ENCODE peak calls at places on chromosomes 3 and 15, in four cellular contexts. One of them, this sample, is unnamed.

GRCh38 chr15:29765898-29766537 is 56.2 kb downstream of the TJP1 start:
- DNase-seq in SJSA1: no peak
- DNase-seq in GM12865: no peak
- DNase-seq in endothelial cell: no peak
- DNase-seq in this sample: no peak

GRCh38 chr3:40843851-40844548 is 319.2 kb downstream of the ZNF621 start:
- DNase-seq in endothelial cell: no peak
- DNase-seq in SJSA1: peak
- DNase-seq in GM12865: no peak
- DNase-seq in this sample: peak

GRCh38 chr15:56001476-56002078 is 8.2 kb upstream of the NEDD4 start:
- DNase-seq in GM12865: no peak
- DNase-seq in SJSA1: no peak
- DNase-seq in endothelial cell: no peak
- DNase-seq in this sample: no peak

GRCh38 chr3:128424508-128425069 is 42.1 kb downstream of the DNAJB8 start:
- DNase-seq in GM12865: no peak
- DNase-seq in endothelial cell: no peak
- DNase-seq in SJSA1: no peak
- DNase-seq in this sample: no peak

GRCh38 chr15:72856549-72857040 is 73.0 kb upstream of the ADPGK start:
- DNase-seq in SJSA1: peak
- DNase-seq in endothelial cell: no peak
- DNase-seq in GM12865: no peak
- DNase-seq in this sample: no peak

GRCh38 chr15:29071193-29071906 is 185.6 kb downstream of the APBA2 start:
- DNase-seq in endothelial cell: no peak
- DNase-seq in GM12865: no peak
- DNase-seq in SJSA1: no peak
- DNase-seq in this sample: no peak

GRCh38 chr15:71821547-71822129 is 11.3 kb downstream of the NR2E3 start:
- DNase-seq in GM12865: no peak
- DNase-seq in endothelial cell: no peak
- DNase-seq in SJSA1: no peak
- DNase-seq in this sample: no peak

GRCh38 chr3:184582998-184583344 is 21.4 kb downstream of the EPHB3 start:
- DNase-seq in GM12865: no peak
- DNase-seq in endothelial cell: no peak
- DNase-seq in SJSA1: no peak
- DNase-seq in this sample: peak

GRCh38 chr3:45551214-45552010 is 43.1 kb upstream of the LIMD1 start:
- DNase-seq in GM12865: no peak
- DNase-seq in SJSA1: peak
- DNase-seq in endothelial cell: no peak
- DNase-seq in this sample: no peak

GRCh38 chr3:187044206-187044605 is 95.1 kb downstream of the RPL39L start:
- DNase-seq in endothelial cell: no peak
- DNase-seq in GM12865: peak
- DNase-seq in SJSA1: no peak
- DNase-seq in this sample: no peak

GRCh38 chr15:73936181-73936580 is 9.9 kb downstream of the LOXL1 start:
- DNase-seq in endothelial cell: no peak
- DNase-seq in GM12865: no peak
- DNase-seq in SJSA1: no peak
- DNase-seq in this sample: no peak

GRCh38 chr3:171284308-171285075 is 175.7 kb downstream of the TNIK start:
- DNase-seq in SJSA1: peak
- DNase-seq in GM12865: peak
- DNase-seq in endothelial cell: no peak
- DNase-seq in this sample: no peak

GRCh38 chr3:59749291-59749690 is 699.5 kb upstream of the CFAP20DC start:
- DNase-seq in GM12865: no peak
- DNase-seq in endothelial cell: no peak
- DNase-seq in SJSA1: peak
- DNase-seq in this sample: no peak

GRCh38 chr3:86793786-86794185 is 197.2 kb downstream of the VGLL3 start:
- DNase-seq in GM12865: no peak
- DNase-seq in SJSA1: peak
- DNase-seq in endothelial cell: no peak
- DNase-seq in this sample: no peak

GRCh38 chr3:61985020-61985419 is 388.3 kb downstream of the FEZF2 start:
- DNase-seq in SJSA1: no peak
- DNase-seq in endothelial cell: no peak
- DNase-seq in GM12865: no peak
- DNase-seq in this sample: no peak

GRCh38 chr15:87570186-87570585 is 686.4 kb downstream of the NTRK3 start:
- DNase-seq in SJSA1: no peak
- DNase-seq in endothelial cell: no peak
- DNase-seq in GM12865: no peak
- DNase-seq in this sample: no peak

GRCh38 chr3:146542968-146543367 is 1.4 kb downstream of the PLSCR1 start:
- DNase-seq in endothelial cell: no peak
- DNase-seq in SJSA1: no peak
- DNase-seq in GM12865: no peak
- DNase-seq in this sample: no peak

GRCh38 chr3:42705039-42705767 is 2.6 kb upstream of the HHATL start:
- DNase-seq in SJSA1: peak
- DNase-seq in GM12865: no peak
- DNase-seq in endothelial cell: no peak
- DNase-seq in this sample: peak

GRCh38 chr3:175679582-175679981 is 820.4 kb downstream of the NAALADL2 start:
- DNase-seq in GM12865: no peak
- DNase-seq in SJSA1: no peak
- DNase-seq in endothelial cell: no peak
- DNase-seq in this sample: no peak

GRCh38 chr15:68391084-68391483 is 40.9 kb downstream of the ITGA11 start:
- DNase-seq in GM12865: no peak
- DNase-seq in endothelial cell: no peak
- DNase-seq in SJSA1: peak
- DNase-seq in this sample: peak

GRCh38 chr3:125154800-125155269 is 57.7 kb downstream of the SLC12A8 start:
- DNase-seq in endothelial cell: no peak
- DNase-seq in SJSA1: no peak
- DNase-seq in GM12865: peak
- DNase-seq in this sample: peak

GRCh38 chr3:155890671-155891190 is 20.3 kb downstream of the GMPS start:
- DNase-seq in SJSA1: no peak
- DNase-seq in endothelial cell: no peak
- DNase-seq in GM12865: no peak
- DNase-seq in this sample: no peak

GRCh38 chr15:99435138-99435695 is 130.6 kb upstream of the MEF2A start:
- DNase-seq in endothelial cell: no peak
- DNase-seq in GM12865: peak
- DNase-seq in SJSA1: peak
- DNase-seq in this sample: no peak

GRCh38 chr3:176351408-176351807 is 845.9 kb downstream of the TBL1XR1 start:
- DNase-seq in endothelial cell: no peak
- DNase-seq in GM12865: no peak
- DNase-seq in SJSA1: no peak
- DNase-seq in this sample: no peak

GRCh38 chr3:160001850-160002623 is 13.4 kb downstream of the IL12A start:
- DNase-seq in SJSA1: no peak
- DNase-seq in GM12865: no peak
- DNase-seq in endothelial cell: no peak
- DNase-seq in this sample: no peak

GRCh38 chr3:104785966-104786365 is 580.7 kb upstream of the ALCAM start:
- DNase-seq in SJSA1: no peak
- DNase-seq in GM12865: no peak
- DNase-seq in endothelial cell: no peak
- DNase-seq in this sample: no peak

GRCh38 chr3:49616491-49616941 is 57.6 kb upstream of the APEH start:
- DNase-seq in SJSA1: no peak
- DNase-seq in GM12865: no peak
- DNase-seq in endothelial cell: no peak
- DNase-seq in this sample: no peak

GRCh38 chr3:152331018-152331541 is 62.4 kb downstream of the MBNL1 start:
- DNase-seq in SJSA1: peak
- DNase-seq in GM12865: no peak
- DNase-seq in endothelial cell: no peak
- DNase-seq in this sample: no peak

GRCh38 chr3:46168583-46168982 is 39.5 kb downstream of the CCR1 start:
- DNase-seq in endothelial cell: no peak
- DNase-seq in SJSA1: no peak
- DNase-seq in GM12865: no peak
- DNase-seq in this sample: no peak

GRCh38 chr15:93900476-93901400 is 330.6 kb upstream of the MCTP2 start:
- DNase-seq in GM12865: no peak
- DNase-seq in SJSA1: no peak
- DNase-seq in endothelial cell: no peak
- DNase-seq in this sample: no peak

GRCh38 chr15:60973637-60974415 is 255.3 kb downstream of the RORA start:
- DNase-seq in endothelial cell: no peak
- DNase-seq in GM12865: no peak
- DNase-seq in SJSA1: no peak
- DNase-seq in this sample: no peak

GRCh38 chr3:42025388-42026138 is 63.7 kb upstream of the ULK4 start:
- DNase-seq in SJSA1: peak
- DNase-seq in GM12865: peak
- DNase-seq in endothelial cell: peak
- DNase-seq in this sample: peak

GRCh38 chr3:50345586-50345985 is at the start of gene ZMYND10:
- DNase-seq in GM12865: peak
- DNase-seq in SJSA1: peak
- DNase-seq in endothelial cell: peak
- DNase-seq in this sample: peak

GRCh38 chr3:169085827-169086226 is 577.7 kb downstream of the MECOM start:
- DNase-seq in SJSA1: peak
- DNase-seq in endothelial cell: no peak
- DNase-seq in GM12865: no peak
- DNase-seq in this sample: no peak

GRCh38 chr3:36591959-36592358 is 172.4 kb downstream of the DCLK3 start:
- DNase-seq in endothelial cell: no peak
- DNase-seq in GM12865: no peak
- DNase-seq in SJSA1: no peak
- DNase-seq in this sample: no peak

GRCh38 chr15:56989411-56989924 is 71.0 kb downstream of the TCF12 start:
- DNase-seq in GM12865: peak
- DNase-seq in SJSA1: no peak
- DNase-seq in endothelial cell: no peak
- DNase-seq in this sample: no peak

GRCh38 chr15:37134699-37135131 is 34.4 kb upstream of the MEIS2 start:
- DNase-seq in SJSA1: no peak
- DNase-seq in endothelial cell: no peak
- DNase-seq in GM12865: peak
- DNase-seq in this sample: no peak